ENCODE peak calls at places on chromosomes 13 and 19, in eight cellular contexts. F is right atrium auricular region; I is left ventricle myocardium inferior; G is neuronal stem cell; L is uterus; X is naive thymus-derived CD4-positive, alpha-beta T cell; S is gastrocnemius medialis; T is astrocyte. A is an unnamed sample.

GRCh38 chr19:50432221-50432626 is 468 bp upstream of the MYBPC2 start:
- DNase-seq in T (no peak), G (peak; percentile 27), X (no peak), F (no peak), L (no peak), I (no peak), S (peak; percentile 67), A (no peak)

GRCh38 chr19:49301866-49302252 is 23.1 kb downstream of the SLC6A16 start:
- DNase-seq in I (no peak), G (no peak), X (no peak), S (no peak), L (no peak), F (no peak), T (no peak), A (no peak)

GRCh38 chr19:14167594-14168138 is 31.3 kb upstream of the ASF1B start:
- DNase-seq in G (no peak), F (no peak), S (no peak), I (no peak), T (no peak), X (peak; percentile 36), L (no peak), A (no peak)

GRCh38 chr13:29849071-29849541 is 1.3 kb downstream of the UBL3 start:
- DNase-seq in L (no peak), T (peak; percentile 32), I (no peak), S (no peak), G (no peak), F (no peak), X (peak; percentile 40), A (peak; percentile 17)

GRCh38 chr19:14545716-14546082 is 16.3 kb downstream of the TECR start:
- DNase-seq in T (no peak), F (no peak), S (no peak), G (no peak), X (no peak), L (no peak), I (no peak), A (no peak)

GRCh38 chr13:59178344-59178743 is 985.4 kb downstream of the DIAPH3 start:
- DNase-seq in T (no peak), X (no peak), I (no peak), G (no peak), F (no peak), S (no peak), L (no peak), A (peak; percentile 4)

GRCh38 chr19:19137556-19138109 is 645 bp downstream of the TMEM161A start:
- DNase-seq in T (no peak), F (no peak), X (no peak), I (no peak), S (no peak), G (no peak), L (peak; percentile 26), A (no peak)

GRCh38 chr13:37984357-37984756 is 114.8 kb upstream of the TRPC4 start:
- DNase-seq in X (no peak), S (no peak), F (no peak), I (no peak), T (no peak), G (no peak), L (no peak), A (no peak)

GRCh38 chr19:2586196-2586595 is 110.3 kb downstream of the GADD45B start:
- DNase-seq in F (no peak), S (no peak), T (no peak), I (no peak), X (no peak), G (no peak), L (no peak), A (no peak)

GRCh38 chr13:30072818-30073186 is 222.4 kb upstream of the UBL3 start:
- DNase-seq in I (no peak), G (no peak), S (no peak), X (no peak), L (no peak), F (no peak), T (no peak), A (no peak)

DNA sequence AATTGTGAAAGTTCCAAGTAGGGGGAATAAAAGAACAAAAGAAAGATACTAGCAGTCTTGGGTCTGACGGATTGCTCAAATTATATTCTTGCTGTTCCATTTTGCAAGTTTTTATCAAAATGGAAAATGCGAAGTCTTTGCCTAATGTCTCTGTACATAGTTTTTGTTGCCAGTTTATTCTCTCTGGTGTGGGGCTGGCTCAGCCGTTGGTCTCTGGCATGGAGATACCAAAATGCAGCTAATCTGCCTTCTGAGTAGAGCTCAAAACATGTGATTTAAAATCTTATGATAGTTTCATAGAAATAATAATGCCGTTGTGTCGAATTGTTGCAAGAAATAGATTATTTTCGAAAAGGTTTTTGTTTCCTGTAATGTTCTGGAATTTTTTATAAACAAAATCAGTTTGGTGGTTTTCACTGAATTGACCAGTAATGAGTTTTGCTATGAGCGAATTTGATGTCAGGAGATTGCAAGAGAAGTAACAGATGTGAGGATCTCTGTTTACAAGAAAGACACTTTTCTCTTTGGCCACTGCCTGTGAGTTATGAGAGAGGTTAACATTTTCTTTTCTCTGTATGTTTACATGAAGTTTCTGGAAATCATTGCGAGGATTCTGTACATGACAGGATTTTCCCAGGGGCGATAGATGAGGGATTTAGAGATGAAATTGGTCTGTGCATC is 147.0 kb downstream of the DCT start:
- DNase-seq in T (no peak), X (no peak), G (no peak), I (no peak), F (no peak), L (no peak), S (no peak), A (no peak)
- H3K27ac ChIP-seq in T (no peak overlapping the region), X (no peak overlapping the region), G (no peak overlapping the region), I (peak overlapping the region; percentile 28), F (peak overlapping the region; percentile 0), L (no peak overlapping the region), S (no peak overlapping the region), A (no peak overlapping the region)

GRCh38 chr19:40598121-40598917 is 2.9 kb upstream of the LTBP4 start:
- DNase-seq in L (peak; percentile 93), G (peak; percentile 92), S (peak; percentile 76), T (peak; percentile 70), I (peak; percentile 89), F (peak; percentile 94), X (peak; percentile 75), A (peak; percentile 81)

GRCh38 chr19:40594657-40595077 is 6.5 kb upstream of the LTBP4 start:
- DNase-seq in T (peak; percentile 65), F (no peak), X (no peak), S (no peak), G (no peak), L (no peak), I (no peak), A (peak; percentile 44)

GRCh38 chr19:40598918-40599307 is 2.3 kb upstream of the LTBP4 start:
- DNase-seq in S (no peak), F (no peak), L (no peak), X (no peak), G (no peak), I (no peak), T (no peak), A (no peak)

GRCh38 chr19:40597329-40597838 is 3.8 kb upstream of the LTBP4 start:
- DNase-seq in S (no peak), T (no peak), I (no peak), G (no peak), F (no peak), X (no peak), L (no peak), A (no peak)

DNA sequence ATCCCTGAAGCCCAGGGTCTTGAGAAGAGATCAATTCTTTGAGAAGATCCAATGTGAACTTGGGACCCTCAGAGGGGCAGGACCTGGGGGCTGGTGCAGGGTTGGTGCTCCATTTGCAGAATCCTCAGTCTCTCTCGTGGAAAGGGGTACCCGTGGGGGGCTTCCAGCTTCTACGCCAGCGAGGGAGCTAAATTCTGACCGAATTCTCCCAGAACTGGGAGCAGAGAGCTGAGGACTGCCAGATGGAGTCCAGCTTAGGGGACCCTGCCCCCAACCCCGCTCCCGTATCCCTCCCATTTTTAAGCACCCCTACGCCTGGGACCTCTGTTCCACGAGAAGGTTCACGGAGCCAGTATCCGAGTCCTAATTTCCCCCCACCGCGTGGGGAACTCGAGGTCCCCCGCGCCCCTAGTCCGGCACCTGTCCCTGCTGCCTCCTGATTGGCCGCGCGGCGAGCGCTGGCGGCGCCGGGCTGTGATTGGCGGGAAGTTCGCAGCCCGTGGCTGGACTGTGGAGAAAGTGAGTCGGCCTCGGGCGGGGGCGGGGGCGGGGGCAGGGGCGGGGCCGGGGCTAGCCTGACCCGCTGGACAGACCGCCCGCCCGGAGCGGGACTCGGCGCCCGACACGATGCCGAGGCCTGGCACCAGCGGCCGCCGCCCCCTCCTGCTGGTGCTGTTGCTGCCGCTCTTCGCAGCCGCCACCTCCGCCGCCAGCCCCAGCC is 4.4 kb upstream of the LTBP4 start:
- DNase-seq in L (peak; percentile 78), T (no peak), X (no peak), I (peak; percentile 64), S (no peak), G (no peak), F (no peak), A (no peak)
- H3K4me3 ChIP-seq in L (no peak overlapping the region), T (peak overlapping the region; percentile 60), X (no peak overlapping the region), I (peak overlapping the region; percentile 58), S (peak overlapping the region; percentile 44), G (peak overlapping the region; percentile 56), F (peak overlapping the region; percentile 40), A (peak overlapping the region; percentile 50)

GRCh38 chr13:73416093-73416492 is 357.3 kb downstream of the KLF5 start:
- DNase-seq in T (peak; percentile 74), L (no peak), G (no peak), X (no peak), I (no peak), S (no peak), F (no peak), A (no peak)
- H3K27ac ChIP-seq in T (no peak overlapping the region), L (no peak overlapping the region), G (no peak overlapping the region), X (no peak overlapping the region), I (no peak overlapping the region), S (no peak overlapping the region), F (no peak overlapping the region), A (no peak overlapping the region)

GRCh38 chr19:9865732-9866627 is 30.9 kb downstream of the PIN1 start:
- DNase-seq in I (no peak), S (no peak), L (no peak), F (no peak), X (peak; percentile 72), G (no peak), T (no peak), A (no peak)
- H3K4me3 ChIP-seq in I (no peak overlapping the region), S (no peak overlapping the region), L (no peak overlapping the region), F (no peak overlapping the region), X (peak overlapping the region; percentile 25), G (no peak overlapping the region), T (no peak overlapping the region), A (no peak overlapping the region)

A was measured in brain microvascular endothelial cell.